ENCODE peak calls at places on chromosomes 5 and 9, in six cellular contexts. X is spleen; E is cardiac fibroblast; O is AG04450; R is CD8-positive, alpha-beta T cell; I is adrenal gland. Z is an unnamed sample.

GRCh38 chr5:103224118-103224893 is 34.3 kb upstream of the MACIR start:
- DNase-seq in X (no peak), E (peak), O (no peak), R (peak), I (peak), Z (no peak)

GRCh38 chr5:68565427-68565826 is 349.9 kb downstream of the PIK3R1 start:
- DNase-seq in X (no peak), E (peak), O (no peak), R (no peak), I (no peak), Z (no peak)

GRCh38 chr9:70472268-70473249 is 58.1 kb upstream of the KLF9 start:
- DNase-seq in X (no peak), E (peak), O (no peak), R (no peak), I (no peak), Z (no peak)

GRCh38 chr5:77120086-77120485 is 33.0 kb upstream of the ZBED3 start:
- DNase-seq in X (no peak), E (no peak), O (no peak), R (no peak), I (no peak), Z (no peak)

GRCh38 chr9:123640792-123641222 is 284.8 kb downstream of the CRB2 start:
- DNase-seq in X (no peak), E (no peak), O (no peak), R (no peak), I (no peak), Z (no peak)

GRCh38 chr5:119054082-119054481 is 16.8 kb upstream of the DMXL1 start:
- DNase-seq in X (no peak), E (no peak), O (no peak), R (no peak), I (no peak), Z (no peak)

GRCh38 chr9:116149844-116150243 is 3.7 kb upstream of the PAPPA start:
- DNase-seq in X (no peak), E (peak), O (no peak), R (no peak), I (peak), Z (no peak)

GRCh38 chr9:83043583-83043982 is 19.4 kb downstream of the RASEF start:
- DNase-seq in X (no peak), E (no peak), O (no peak), R (no peak), I (no peak), Z (no peak)

GRCh38 chr5:128328479-128328878 is 209.6 kb downstream of the FBN2 start:
- DNase-seq in X (no peak), E (no peak), O (no peak), R (no peak), I (no peak), Z (no peak)

GRCh38 chr5:20088361-20088760 is 100.4 kb upstream of the CDH18 start:
- DNase-seq in X (no peak), E (no peak), O (no peak), R (no peak), I (no peak), Z (no peak)

GRCh38 chr5:125326114-125326513 is 579.7 kb upstream of the ZNF608 start:
- DNase-seq in X (no peak), E (peak), O (peak), R (no peak), I (peak), Z (peak)

GRCh38 chr5:75044406-75044805 is 8.0 kb downstream of the GCNT4 start:
- DNase-seq in X (no peak), E (no peak), O (no peak), R (no peak), I (peak), Z (no peak)

GRCh38 chr9:124357591-124358361 is 57.5 kb downstream of the PSMB7 start:
- DNase-seq in X (no peak), E (no peak), O (no peak), R (no peak), I (no peak), Z (no peak)

GRCh38 chr5:92518318-92518913 is 1062.6 kb downstream of the NR2F1-AS1 start:
- DNase-seq in X (no peak), E (peak), O (peak), R (no peak), I (peak), Z (no peak)

GRCh38 chr5:171201285-171201684 is 107.8 kb upstream of the TLX3 start:
- DNase-seq in X (no peak), E (no peak), O (no peak), R (no peak), I (no peak), Z (no peak)

GRCh38 chr9:126043691-126044090 is 282.9 kb upstream of the MVB12B start:
- DNase-seq in X (no peak), E (peak), O (no peak), R (no peak), I (no peak), Z (no peak)

GRCh38 chr9:96674914-96675538 is 19.9 kb upstream of the PRXL2C start:
- DNase-seq in X (no peak), E (peak), O (no peak), R (no peak), I (no peak), Z (no peak)

GRCh38 chr5:168670881-168671575 is 91.9 kb upstream of the PANK3 start:
- DNase-seq in X (peak), E (no peak), O (no peak), R (no peak), I (no peak), Z (no peak)
- TF ChIP-seq CTCF in X (no peak), E (no peak), O (no peak), R (no peak), I (no peak), Z (no peak)

GRCh38 chr5:367358-368130 is 46.0 kb downstream of the AHRR start:
- DNase-seq in X (peak), E (no peak), O (no peak), R (no peak), I (no peak), Z (no peak)
- H3K4me3 ChIP-seq in X (no peak), E (no peak), O (no peak), R (no peak), I (no peak), Z (no peak)

GRCh38 chr9:91557352-91557751 is 133.7 kb upstream of the NFIL3 start:
- DNase-seq in X (no peak), E (no peak), O (no peak), R (no peak), I (no peak), Z (no peak)

GRCh38 chr9:91562412-91562811 is 138.8 kb upstream of the NFIL3 start:
- DNase-seq in X (no peak), E (no peak), O (no peak), R (no peak), I (no peak), Z (no peak)

GRCh38 chr9:91560301-91560700 is 136.7 kb upstream of the NFIL3 start:
- DNase-seq in X (no peak), E (peak), O (no peak), R (no peak), I (no peak), Z (peak)

GRCh38 chr9:91555132-91555531 is 131.5 kb upstream of the NFIL3 start:
- DNase-seq in X (no peak), E (peak), O (no peak), R (no peak), I (no peak), Z (no peak)

GRCh38 chr9:91558879-91559278 is 135.2 kb upstream of the NFIL3 start:
- DNase-seq in X (no peak), E (peak), O (no peak), R (no peak), I (no peak), Z (no peak)
- TF ChIP-seq CTCF in X (no peak), E (no peak), O (no peak), R (no peak), I (no peak), Z (no peak)

DNA sequence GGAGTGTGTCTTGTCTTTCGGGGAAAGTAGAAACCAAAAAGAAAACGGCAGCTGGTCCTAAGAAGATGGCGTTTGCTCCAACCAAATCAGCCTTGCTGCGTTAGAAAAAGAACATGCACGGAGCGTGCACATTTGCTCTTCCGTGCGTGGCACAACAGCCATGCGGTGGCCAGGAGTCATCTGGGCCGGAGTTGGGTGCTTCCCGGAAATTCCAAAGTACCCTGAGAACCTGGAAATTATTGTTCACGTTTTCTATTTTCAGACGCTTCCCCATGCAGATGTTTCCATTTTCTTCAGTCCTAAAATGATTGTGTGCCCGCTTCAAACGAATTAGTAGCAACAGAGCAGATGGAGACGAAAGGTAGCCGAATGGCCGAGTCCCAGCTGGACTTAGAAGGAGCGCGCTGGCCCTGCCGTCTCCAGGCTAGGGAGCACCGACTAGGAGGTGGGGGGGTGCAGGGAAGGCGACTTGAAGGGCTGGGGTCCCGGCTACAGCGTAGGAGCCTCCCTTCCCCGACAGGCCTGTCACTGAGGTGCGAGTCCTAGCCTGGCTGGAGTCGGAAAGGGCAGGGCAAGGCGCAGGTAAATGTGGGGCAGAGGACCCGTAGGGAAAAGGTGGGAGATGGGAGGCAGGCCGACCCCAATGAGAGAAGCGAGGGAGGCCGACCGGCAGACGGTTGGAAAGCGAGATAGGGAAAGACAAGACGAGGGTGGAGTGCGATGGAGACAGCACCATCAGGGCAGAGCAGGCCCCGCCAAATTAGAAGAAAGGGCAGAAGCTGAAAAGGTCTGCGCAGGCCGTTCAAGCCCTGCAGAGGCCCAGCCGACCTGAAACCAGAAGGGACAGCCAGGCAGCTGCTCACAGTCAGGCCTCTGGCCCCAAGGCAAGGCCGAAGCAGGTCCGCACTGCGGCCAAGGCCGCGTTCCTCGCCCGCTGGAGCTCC is 1.4 kb downstream of the BARX1 start:
- DNase-seq in X (no peak), E (no peak), O (no peak), R (no peak), I (no peak), Z (no peak)
- H3K4me3 ChIP-seq in X (no peak), E (no peak), O (no peak), R (no peak), I (no peak), Z (no peak)

Z was measured in kidney epithelial cell.